ENCODE peak calls at places on chromosomes 12 and 14, in six cellular contexts. S is stomach, K is endothelial cell of umbilical vein, W is upper lobe of left lung, U is H1, N is K562. A is an unnamed sample.
A peak's percentile ranks its signal among the peaks of the same experiment; 100 is the strongest.

GRCh38 chr12:54390668-54391551 is 6.4 kb upstream of the ZNF385A start:
- DNase-seq in S (peak; percentile 58), K (no peak), W (peak; percentile 68), U (no peak), N (peak; percentile 96), A (peak; percentile 71)

GRCh38 chr14:59882957-59883356 is 12.4 kb upstream of the RTN1 start:
- DNase-seq in S (no peak), K (no peak), W (no peak), U (no peak), N (peak; percentile 17), A (no peak)

GRCh38 chr12:1529862-1530591 is 64.4 kb downstream of the FBXL14 start:
- DNase-seq in S (no peak), K (no peak), W (no peak), U (no peak), N (peak; percentile 71), A (peak; percentile 48)

GRCh38 chr12:113092478-113093408 is 36.2 kb downstream of the DTX1 start:
- DNase-seq in S (peak; percentile 68), K (no peak), W (peak; percentile 67), U (no peak), N (peak; percentile 95), A (no peak)

GRCh38 chr12:100632445-100632892 is 59.0 kb downstream of the GAS2L3 start:
- DNase-seq in S (no peak), K (no peak), W (no peak), U (no peak), N (no peak), A (no peak)

GRCh38 chr12:88362439-88362838 is 217.8 kb downstream of the KITLG start:
- DNase-seq in S (no peak), K (no peak), W (no peak), U (no peak), N (no peak), A (no peak)

GRCh38 chr12:47025349-47025748 is 54.1 kb upstream of the PCED1B start:
- DNase-seq in S (no peak), K (no peak), W (no peak), U (no peak), N (no peak), A (no peak)

GRCh38 chr12:120264511-120265202 is 873 bp downstream of the PXN start:
- DNase-seq in S (no peak), K (no peak), W (no peak), U (no peak), N (no peak), A (peak; percentile 86)

GRCh38 chr14:72715910-72716268 is 178.0 kb downstream of the DPF3 start:
- DNase-seq in S (no peak), K (no peak), W (no peak), U (no peak), N (no peak), A (no peak)

GRCh38 chr14:59161571-59162175 is 26.8 kb upstream of the DAAM1 start:
- DNase-seq in S (no peak), K (peak; percentile 37), W (no peak), U (no peak), N (no peak), A (no peak)

GRCh38 chr12:106090586-106091411 is 48.0 kb downstream of the NUAK1 start:
- DNase-seq in S (no peak), K (peak; percentile 96), W (no peak), U (no peak), N (no peak), A (no peak)

GRCh38 chr12:4280351-4281163 is 7.0 kb downstream of the CCND2 start:
- DNase-seq in S (no peak), K (no peak), W (no peak), U (no peak), N (peak; percentile 29), A (no peak)

GRCh38 chr12:13097526-13097925 is 5.9 kb downstream of the GSG1 start:
- DNase-seq in S (no peak), K (no peak), W (no peak), U (no peak), N (no peak), A (no peak)

GRCh38 chr14:68231832-68232642 is 412.5 kb downstream of the RAD51B start:
- DNase-seq in S (no peak), K (peak; percentile 77), W (no peak), U (no peak), N (no peak), A (no peak)

GRCh38 chr12:132502149-132502881 is 12.4 kb downstream of the FBRSL1 start:
- DNase-seq in S (no peak), K (no peak), W (no peak), U (no peak), N (peak; percentile 92), A (no peak)

GRCh38 chr12:118016424-118017264 is at the start of gene RFC5:
- DNase-seq in S (peak; percentile 99), K (peak; percentile 98), W (peak; percentile 98), U (peak; percentile 94), N (peak; percentile 99), A (peak; percentile 95)
- H3K27ac ChIP-seq in S (peak within 1 kb of the TSS; percentile 41), K (peak within 1 kb of the TSS; percentile 32), W (peak within 1 kb of the TSS; percentile 78), U (peak within 1 kb of the TSS; percentile 78), N (peak within 1 kb of the TSS; percentile 87), A (peak within 1 kb of the TSS; percentile 50)

GRCh38 chr12:107760207-107760816 is 625 bp downstream of the PRDM4 start:
- DNase-seq in S (no peak), K (peak; percentile 30), W (peak; percentile 39), U (no peak), N (no peak), A (peak; percentile 18)
- H3K4me3 ChIP-seq in S (peak overlapping the region; percentile 86), K (peak overlapping the region; percentile 88), W (peak overlapping the region; percentile 74), U (peak overlapping the region; percentile 77), N (peak overlapping the region; percentile 82), A (peak overlapping the region; percentile 92)

GRCh38 chr14:34713681-34714319 is 593 bp downstream of the CFL2 start:
- DNase-seq in S (peak; percentile 27), K (peak; percentile 70), W (peak; percentile 35), U (no peak), N (peak; percentile 7), A (peak; percentile 55)
- TF ChIP-seq POLR2AphosphoS5 in S (peak; percentile 65), K (no peak), W (peak; percentile 21), U (no peak), N (no peak), A (peak; percentile 61)

DNA sequence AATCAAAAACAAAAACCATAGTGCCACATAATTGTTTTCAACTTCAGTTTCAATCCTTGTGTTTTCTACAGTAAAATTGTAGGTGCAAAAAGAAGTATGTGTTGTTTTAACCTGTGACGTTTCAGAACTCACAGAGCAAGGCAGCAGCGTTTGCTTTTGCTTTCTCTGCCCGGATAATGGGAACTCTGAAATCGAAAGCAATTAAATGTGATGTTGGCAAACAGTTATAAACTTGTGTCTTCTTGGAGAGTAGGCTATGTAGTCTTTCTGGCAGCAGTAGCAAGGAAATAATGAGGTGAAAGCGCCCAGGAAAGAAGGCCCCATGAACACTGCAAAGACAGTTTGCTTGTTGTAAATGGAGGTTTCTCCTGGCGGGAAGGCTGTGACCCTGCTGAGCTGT is 39.1 kb downstream of the FNTB start:
- DNase-seq in S (no peak), K (no peak), W (no peak), U (no peak), N (no peak), A (no peak)
- H3K27ac ChIP-seq in S (no peak overlapping the region), K (no peak overlapping the region), W (no peak overlapping the region), U (no peak overlapping the region), N (no peak overlapping the region), A (no peak overlapping the region)

A was measured in breast epithelium.